ENCODE peak calls at places on chromosomes 13 and 19, in six cellular contexts. L is psoas muscle, G is gastrocnemius medialis, J is A549, C is ovary, R is hepatocyte. O is an unnamed sample.

GRCh38 chr13:82654851-82655517 is 1227.3 kb downstream of the SLITRK1 start:
- DNase-seq in L (peak; percentile 72), R (no peak), G (peak; percentile 12), J (no peak), C (peak; percentile 32), O (peak; percentile 11)

GRCh38 chr13:41917641-41918040 is 43.3 kb downstream of the VWA8 start:
- DNase-seq in R (no peak), L (no peak), C (no peak), J (no peak), G (no peak), O (no peak)

GRCh38 chr13:104414771-104415170 is 1348.6 kb upstream of the SLC10A2 start:
- DNase-seq in G (no peak), R (no peak), L (no peak), C (no peak), J (no peak), O (no peak)

GRCh38 chr13:79966502-79966901 is 374.4 kb downstream of the SPRY2 start:
- DNase-seq in G (no peak), L (no peak), J (no peak), R (no peak), C (no peak), O (no peak)

GRCh38 chr19:40717880-40718773 is 1.2 kb downstream of the ITPKC start:
- DNase-seq in G (no peak), R (peak; percentile 49), L (peak; percentile 58), J (peak; percentile 40), C (peak; percentile 66), O (peak; percentile 26)

GRCh38 chr19:44737238-44738160 is 11.0 kb upstream of the BCL3 start:
- DNase-seq in J (peak; percentile 79), C (peak; percentile 46), L (peak; percentile 48), G (no peak), R (no peak), O (no peak)

GRCh38 chr19:6464070-6464873 is at the start of gene CRB3:
- DNase-seq in C (no peak), R (peak; percentile 96), G (no peak), J (peak; percentile 40), L (peak; percentile 22), O (peak; percentile 86)

GRCh38 chr19:10514211-10515145 is 2.8 kb downstream of the S1PR5 start:
- DNase-seq in J (no peak), G (no peak), R (peak; percentile 17), C (no peak), L (no peak), O (no peak)

GRCh38 chr19:15836345-15836594 is 20.8 kb upstream of the OR10H1 start:
- DNase-seq in C (no peak), J (no peak), R (no peak), L (no peak), G (no peak), O (peak; percentile 50)

GRCh38 chr19:13022859-13023636 is 27.8 kb downstream of the NFIX start:
- DNase-seq in G (peak; percentile 82), J (peak; percentile 25), R (peak; percentile 78), C (peak; percentile 94), L (peak; percentile 87), O (peak; percentile 94)

GRCh38 chr19:33052352-33052972 is 12.2 kb downstream of the RHPN2 start:
- DNase-seq in R (peak; percentile 69), J (no peak), C (peak; percentile 29), G (no peak), L (no peak), O (no peak)

GRCh38 chr19:10898633-10899032 is 27.3 kb downstream of the CARM1 start:
- DNase-seq in C (no peak), L (no peak), J (no peak), R (no peak), G (no peak), O (peak; percentile 30)

GRCh38 chr13:50188696-50189095 is 173.5 kb downstream of the KCNRG start:
- DNase-seq in C (no peak), G (no peak), J (no peak), L (no peak), R (no peak), O (peak; percentile 31)

GRCh38 chr13:49472186-49472585 is 23.6 kb upstream of the PHF11 start:
- DNase-seq in C (no peak), G (no peak), L (no peak), R (no peak), J (no peak), O (no peak)

GRCh38 chr19:34578751-34579150 is 97.2 kb downstream of the WTIP start:
- DNase-seq in J (no peak), G (no peak), L (no peak), R (no peak), C (no peak), O (no peak)

GRCh38 chr13:64529874-64530485 is 2700.2 kb downstream of the PCDH9 start:
- DNase-seq in R (peak; percentile 7), G (no peak), C (no peak), L (no peak), J (peak; percentile 1), O (peak; percentile 28)

GRCh38 chr19:33686687-33687541 is 65.2 kb downstream of the CHST8 start:
- DNase-seq in C (no peak), G (no peak), R (no peak), L (no peak), J (no peak), O (no peak)

GRCh38 chr19:45769821-45770191 is 754 bp upstream of the SIX5 start:
- DNase-seq in J (peak; percentile 41), C (peak; percentile 78), L (no peak), G (peak; percentile 26), R (peak; percentile 71), O (no peak)

DNA sequence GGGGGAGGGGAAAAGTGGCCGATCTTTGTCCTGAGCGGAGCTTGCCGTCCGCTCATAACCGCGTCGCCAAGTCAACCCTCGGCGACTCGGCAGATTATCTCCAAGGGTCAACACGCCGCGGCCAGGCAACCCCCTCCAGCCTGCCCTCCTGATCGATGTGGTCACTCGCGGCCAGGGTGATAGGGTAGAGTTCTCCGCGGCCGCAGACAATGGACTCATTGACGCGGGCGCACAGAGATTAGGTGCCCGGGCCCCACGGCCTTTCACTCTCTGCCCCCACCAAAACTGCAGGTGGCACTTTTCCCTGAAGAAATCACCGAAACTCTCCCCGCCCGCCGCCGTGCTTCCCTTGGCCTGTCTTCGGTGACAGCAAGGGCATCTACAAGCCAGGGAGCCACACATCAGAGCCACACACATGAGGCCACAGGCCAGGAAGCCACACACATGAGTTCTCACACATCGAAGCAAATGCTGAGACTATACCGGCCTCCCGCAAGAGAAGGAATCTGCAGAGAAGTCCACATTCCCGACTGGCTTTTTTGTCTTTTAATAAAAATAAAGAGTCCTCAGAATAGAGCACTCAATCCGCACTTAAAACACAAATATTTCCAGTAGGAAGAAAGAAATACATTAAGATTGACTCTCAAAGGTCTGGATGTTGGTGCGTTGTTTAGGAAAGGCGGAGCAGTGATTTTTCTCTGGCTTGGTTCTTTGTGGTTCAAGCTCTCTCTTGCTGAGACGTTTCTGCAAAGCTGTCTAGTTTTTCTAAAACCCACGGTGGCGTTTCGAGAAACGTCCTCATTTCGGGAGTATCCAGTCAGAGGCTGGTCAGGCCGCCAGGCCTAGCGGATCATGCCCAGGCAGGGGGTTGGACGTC is 1.5 kb upstream of the PDX1 start:
- DNase-seq in R (no peak), L (no peak), J (no peak), C (no peak), G (no peak), O (no peak)
- H3K27ac ChIP-seq in R (peak overlapping the region; percentile 27), L (no peak overlapping the region), J (no peak overlapping the region), C (no peak overlapping the region), G (no peak overlapping the region), O (no peak overlapping the region)

GRCh38 chr19:29609636-29610035 is 3.6 kb downstream of the POP4 start:
- DNase-seq in G (no peak), J (no peak), C (no peak), R (no peak), L (no peak), O (no peak)

GRCh38 chr19:29606420-29606747 is 301 bp downstream of the POP4 start:
- DNase-seq in L (no peak), R (no peak), C (no peak), G (peak; percentile 7), J (peak; percentile 66), O (no peak)

GRCh38 chr19:29603308-29603707 is 2.8 kb upstream of the POP4 start:
- DNase-seq in L (no peak), R (no peak), J (no peak), C (no peak), G (no peak), O (no peak)

GRCh38 chr19:29610213-29610573 is 4.1 kb downstream of the POP4 start:
- DNase-seq in G (no peak), L (no peak), J (no peak), C (no peak), R (no peak), O (no peak)

GRCh38 chr19:29605653-29606419 is at the start of gene POP4:
- DNase-seq in C (peak; percentile 98), G (peak; percentile 92), J (peak; percentile 100), R (peak; percentile 99), L (peak; percentile 98), O (peak; percentile 96)
- TF ChIP-seq CTCF in C (no peak), G (no peak), J (no peak), R (no peak), L (no peak), O (no peak)

GRCh38 chr19:8028951-8029491 is 23.5 kb upstream of the CCL25 start:
- DNase-seq in J (no peak), R (peak; percentile 57), L (no peak), G (no peak), C (no peak), O (no peak)
- H3K27ac ChIP-seq in J (no peak overlapping the region), R (peak overlapping the region; percentile 81), L (no peak overlapping the region), G (no peak overlapping the region), C (no peak overlapping the region), O (no peak overlapping the region)

GRCh38 chr19:31881988-31882387 is 463.4 kb upstream of the ZNF507 start:
- DNase-seq in C (no peak), J (no peak), L (no peak), G (no peak), R (no peak), O (no peak)

GRCh38 chr19:31890230-31890629 is 455.2 kb upstream of the ZNF507 start:
- DNase-seq in J (no peak), G (no peak), C (peak; percentile 92), R (no peak), L (no peak), O (no peak)

GRCh38 chr19:31883299-31883990 is 462.0 kb upstream of the ZNF507 start:
- DNase-seq in C (no peak), J (no peak), G (no peak), L (no peak), R (no peak), O (no peak)

GRCh38 chr19:31882709-31883108 is 462.7 kb upstream of the ZNF507 start:
- DNase-seq in C (no peak), J (no peak), L (no peak), G (no peak), R (no peak), O (no peak)

GRCh38 chr19:31885280-31885853 is 460.0 kb upstream of the ZNF507 start:
- DNase-seq in J (no peak), G (no peak), L (no peak), R (no peak), C (no peak), O (no peak)
- TF ChIP-seq CTCF in J (no peak), G (no peak), L (no peak), R (no peak), C (no peak), O (no peak)

O was measured in RWPE1.